ENCODE peak calls at places on chromosomes 7 and 10, in six cellular contexts. G is sigmoid colon, Q is PC-3, V is stomach, A is mucosa of descending colon, H is endodermal cell. P is an unnamed sample.

GRCh38 chr10:102780246-102780645 is 36.5 kb downstream of the WBP1L start:
- DNase-seq in G (no peak), Q (peak; percentile 58), V (no peak), A (no peak), H (no peak), P (no peak)

GRCh38 chr10:14126697-14127440 is 203.9 kb downstream of the FRMD4A start:
- DNase-seq in G (no peak), Q (peak; percentile 76), V (no peak), A (no peak), H (no peak), P (no peak)

GRCh38 chr10:126062132-126063032 is 166.0 kb downstream of the FANK1 start:
- DNase-seq in G (peak; percentile 84), Q (peak; percentile 95), V (peak; percentile 51), A (peak; percentile 68), H (no peak), P (no peak)

GRCh38 chr7:85628187-85628586 is 441.3 kb upstream of the SEMA3D start:
- DNase-seq in G (no peak), Q (no peak), V (no peak), A (no peak), H (no peak), P (no peak)

GRCh38 chr10:113665806-113666354 is 2.0 kb upstream of the NRAP start:
- DNase-seq in G (no peak), Q (peak; percentile 69), V (peak; percentile 33), A (no peak), H (peak; percentile 57), P (no peak)

GRCh38 chr10:102299873-102300272 is 54.5 kb downstream of the GBF1 start:
- DNase-seq in G (no peak), Q (peak; percentile 33), V (no peak), A (no peak), H (no peak), P (no peak)

GRCh38 chr7:17989546-17989945 is 38.1 kb downstream of the PRPS1L1 start:
- DNase-seq in G (no peak), Q (peak; percentile 23), V (no peak), A (peak; percentile 35), H (no peak), P (no peak)

GRCh38 chr10:62503871-62504270 is 129.7 kb downstream of the ZNF365 start:
- DNase-seq in G (no peak), Q (peak; percentile 74), V (no peak), A (no peak), H (no peak), P (no peak)

GRCh38 chr7:80357530-80357929 is 154.3 kb downstream of the GNAT3 start:
- DNase-seq in G (no peak), Q (no peak), V (no peak), A (no peak), H (no peak), P (no peak)

GRCh38 chr7:36794689-36795088 is 70.4 kb upstream of the AOAH start:
- DNase-seq in G (no peak), Q (no peak), V (no peak), A (no peak), H (peak; percentile 60), P (no peak)

GRCh38 chr10:44993922-44994751 is 6.6 kb upstream of the ZNF22 start:
- DNase-seq in G (peak; percentile 54), Q (no peak), V (no peak), A (no peak), H (peak; percentile 58), P (no peak)

GRCh38 chr10:101694674-101695403 is at the start of gene FBXW4:
- DNase-seq in G (peak; percentile 71), Q (peak; percentile 32), V (peak; percentile 68), A (peak; percentile 74), H (peak; percentile 86), P (peak; percentile 93)

GRCh38 chr10:130432271-130432670 is 296.1 kb downstream of the GLRX3 start:
- DNase-seq in G (no peak), Q (no peak), V (no peak), A (no peak), H (no peak), P (no peak)

GRCh38 chr10:93115661-93116383 is 42.1 kb downstream of the CYP26A1 start:
- DNase-seq in G (peak; percentile 69), Q (peak; percentile 70), V (peak; percentile 76), A (peak; percentile 93), H (peak; percentile 95), P (peak; percentile 82)

GRCh38 chr10:94288361-94289116 is 74.2 kb downstream of the NOC3L start:
- DNase-seq in G (no peak), Q (no peak), V (no peak), A (no peak), H (peak; percentile 55), P (no peak)

GRCh38 chr10:124944982-124945381 is 3.1 kb downstream of the ZRANB1 start:
- DNase-seq in G (no peak), Q (no peak), V (no peak), A (no peak), H (no peak), P (no peak)

GRCh38 chr7:129435414-129435829 is 1.2 kb downstream of the STRIP2 start:
- DNase-seq in G (no peak), Q (no peak), V (no peak), A (no peak), H (no peak), P (no peak)

GRCh38 chr7:29360633-29361625 is 166.4 kb downstream of the CHN2 start:
- DNase-seq in G (no peak), Q (no peak), V (no peak), A (no peak), H (no peak), P (no peak)

GRCh38 chr10:63157845-63158624 is 24.9 kb downstream of the NRBF2 start:
- DNase-seq in G (no peak), Q (peak; percentile 99), V (no peak), A (peak; percentile 17), H (peak; percentile 76), P (no peak)

GRCh38 chr10:77236700-77237099 is 400.9 kb downstream of the KCNMA1 start:
- DNase-seq in G (no peak), Q (peak; percentile 99), V (no peak), A (no peak), H (no peak), P (no peak)

GRCh38 chr7:74542558-74543117 is 88.9 kb downstream of the GTF2IRD1 start:
- DNase-seq in G (no peak), Q (no peak), V (peak; percentile 70), A (peak; percentile 30), H (no peak), P (no peak)

GRCh38 chr7:106629521-106629920 is 31.4 kb downstream of the CCDC71L start:
- DNase-seq in G (no peak), Q (no peak), V (no peak), A (no peak), H (no peak), P (no peak)

GRCh38 chr10:79088176-79088575 is 19.4 kb downstream of the ZMIZ1 start:
- DNase-seq in G (no peak), Q (no peak), V (peak; percentile 91), A (peak; percentile 70), H (no peak), P (no peak)

GRCh38 chr10:30812018-30812851 is 182.7 kb upstream of the LYZL2 start:
- DNase-seq in G (peak; percentile 89), Q (no peak), V (no peak), A (peak; percentile 40), H (no peak), P (peak; percentile 64)

DNA sequence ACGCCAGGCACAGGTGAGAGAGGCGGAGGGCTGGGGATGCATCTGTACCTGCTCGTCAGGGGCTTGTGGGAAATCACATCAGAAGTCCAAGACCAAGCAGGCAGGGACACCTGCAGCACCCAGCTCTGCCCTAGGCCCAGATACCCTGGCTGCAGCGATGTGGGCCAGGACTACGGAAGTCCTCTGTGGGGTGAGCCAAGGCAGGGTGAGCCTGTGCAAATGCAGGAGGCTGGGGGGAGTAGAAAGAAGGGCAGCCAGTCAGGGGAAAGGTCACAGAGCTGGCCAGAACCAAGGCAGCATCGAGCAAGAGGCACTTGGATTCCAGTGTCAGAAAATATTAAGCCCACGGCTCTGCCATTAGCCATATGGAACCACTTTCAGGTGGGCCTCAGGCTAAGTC is 85.2 kb downstream of the TNS3 start:
- DNase-seq in G (no peak), Q (no peak), V (no peak), A (no peak), H (no peak), P (no peak)
- H3K4me1 ChIP-seq in G (peaks cover 72% of the 10 kb centered on the region), Q (peaks cover 18% of the 10 kb centered on the region), V (peaks cover 95% of the 10 kb centered on the region), A (peaks cover 60% of the 10 kb centered on the region), H (peaks cover 4% of the 10 kb centered on the region), P (peaks cover 47% of the 10 kb centered on the region)

GRCh38 chr10:122494173-122494820 is 32.9 kb downstream of the HTRA1 start:
- DNase-seq in G (no peak), Q (peak; percentile 37), V (no peak), A (no peak), H (no peak), P (no peak)

GRCh38 chr10:122493761-122494160 is 32.4 kb downstream of the HTRA1 start:
- DNase-seq in G (no peak), Q (no peak), V (no peak), A (no peak), H (no peak), P (no peak)

GRCh38 chr10:122494833-122495232 is 33.5 kb downstream of the HTRA1 start:
- DNase-seq in G (no peak), Q (peak; percentile 83), V (no peak), A (no peak), H (no peak), P (no peak)

GRCh38 chr10:122497241-122497640 is 35.9 kb downstream of the HTRA1 start:
- DNase-seq in G (no peak), Q (no peak), V (no peak), A (no peak), H (no peak), P (no peak)

GRCh38 chr10:122495406-122496340 is 34.3 kb downstream of the HTRA1 start:
- DNase-seq in G (no peak), Q (no peak), V (no peak), A (no peak), H (peak; percentile 92), P (no peak)
- H3K4me3 ChIP-seq in G (no peak overlapping the region), Q (peak overlapping the region; percentile 22), V (no peak overlapping the region), A (no peak overlapping the region), H (no peak overlapping the region), P (no peak overlapping the region)

GRCh38 chr7:44150466-44150832 is 9.3 kb upstream of the MYL7 start:
- DNase-seq in G (no peak), Q (no peak), V (no peak), A (no peak), H (no peak), P (no peak)
- H3K36me3 ChIP-seq in G (no peaks in the 10 kb centered on the region), Q (no peaks in the 10 kb centered on the region), V (no peaks in the 10 kb centered on the region), A (no peaks in the 10 kb centered on the region), H (no peaks in the 10 kb centered on the region), P (no peaks in the 10 kb centered on the region)

GRCh38 chr10:2279666-2280065 is 542.3 kb upstream of the ADARB2 start:
- DNase-seq in G (no peak), Q (no peak), V (no peak), A (no peak), H (no peak), P (no peak)

GRCh38 chr10:2280713-2281112 is 543.4 kb upstream of the ADARB2 start:
- DNase-seq in G (no peak), Q (no peak), V (no peak), A (no peak), H (no peak), P (no peak)

GRCh38 chr10:2282194-2282593 is 544.9 kb upstream of the ADARB2 start:
- DNase-seq in G (no peak), Q (no peak), V (no peak), A (no peak), H (no peak), P (no peak)

GRCh38 chr10:2284071-2284470 is 546.7 kb upstream of the ADARB2 start:
- DNase-seq in G (no peak), Q (no peak), V (no peak), A (no peak), H (no peak), P (no peak)

GRCh38 chr10:2278391-2278790 is 541.1 kb upstream of the ADARB2 start:
- DNase-seq in G (no peak), Q (no peak), V (no peak), A (no peak), H (no peak), P (no peak)
- H3K4me1 ChIP-seq in G (no peaks in the 10 kb centered on the region), Q (no peaks in the 10 kb centered on the region), V (no peaks in the 10 kb centered on the region), A (no peaks in the 10 kb centered on the region), H (peaks cover 7% of the 10 kb centered on the region), P (no peaks in the 10 kb centered on the region)

P was measured in spleen.